ENCODE peak calls at places on chromosomes 4 and X, in eight cellular contexts. T is uterus, M is heart left ventricle, S is lower lobe of right lung, G is left lung, Y is adipocyte, Q is breast epithelium, V is PC-9. U is an unnamed sample. For H3K4me1 and H3K36me3, the result is how much of the 10 kb centered on the place peaks cover.

GRCh38 chrX:74492720-74493201 is 71.5 kb downstream of the SLC16A2 start:
- DNase-seq in G (no peak), V (no peak), M (no peak), T (no peak), S (no peak), Y (no peak), Q (no peak), U (no peak)

GRCh38 chr4:40978548-40978947 is 228.8 kb downstream of the NSUN7 start:
- DNase-seq in V (no peak), M (no peak), Y (no peak), T (no peak), S (no peak), Q (no peak), G (no peak), U (no peak)

GRCh38 chrX:51459125-51459524 is 37.3 kb downstream of the NUDT11 start:
- DNase-seq in Q (no peak), S (no peak), V (no peak), T (no peak), G (no peak), Y (peak), M (no peak), U (no peak)

GRCh38 chr4:25722964-25723363 is 67.3 kb downstream of the SLC34A2 start:
- DNase-seq in M (peak), V (no peak), Y (no peak), S (no peak), G (no peak), Q (no peak), T (no peak), U (no peak)

GRCh38 chrX:13473666-13474516 is 95.5 kb upstream of the EGFL6 start:
- DNase-seq in Y (peak), M (no peak), V (no peak), G (no peak), S (no peak), Q (no peak), T (no peak), U (no peak)

GRCh38 chrX:13816899-13817298 is at the start of gene GPM6B:
- DNase-seq in T (no peak), V (no peak), Q (no peak), S (no peak), G (no peak), M (no peak), Y (no peak), U (no peak)

GRCh38 chr4:185096032-185096653 is 46.9 kb upstream of the SLC25A4 start:
- DNase-seq in T (no peak), Y (peak), V (no peak), S (no peak), Q (no peak), M (no peak), G (no peak), U (no peak)

GRCh38 chr4:70728096-70728495 is 6.3 kb downstream of the RUFY3 start:
- DNase-seq in Q (no peak), S (no peak), V (no peak), G (no peak), M (no peak), T (no peak), Y (no peak), U (no peak)

GRCh38 chr4:127782275-127783025 is at the start of gene HSPA4L:
- DNase-seq in Q (peak), G (peak), T (peak), M (peak), V (peak), Y (peak), S (peak), U (peak)

GRCh38 chrX:750263-750662 is 119.7 kb downstream of the SHOX start:
- DNase-seq in S (no peak), M (no peak), Y (no peak), Q (no peak), G (no peak), T (no peak), V (no peak), U (no peak)

GRCh38 chr4:113256946-113257345 is 207.5 kb downstream of the ANK2 start:
- DNase-seq in G (no peak), S (no peak), T (no peak), M (no peak), V (no peak), Q (no peak), Y (no peak), U (no peak)

GRCh38 chrX:43703211-43703791 is 47.2 kb downstream of the MAOA start:
- DNase-seq in S (no peak), G (no peak), M (no peak), Y (peak), T (no peak), Q (no peak), V (peak), U (peak)

GRCh38 chrX:95427389-95427788 is 1257.3 kb upstream of the DIAPH2 start:
- DNase-seq in T (no peak), G (no peak), M (no peak), V (no peak), S (no peak), Q (no peak), Y (no peak), U (no peak)

GRCh38 chr4:71251266-71251665 is 87.6 kb upstream of the SLC4A4 start:
- DNase-seq in T (no peak), M (no peak), Q (no peak), V (no peak), S (no peak), G (no peak), Y (peak), U (no peak)

GRCh38 chrX:28552322-28552721 is 34.9 kb upstream of the IL1RAPL1 start:
- DNase-seq in M (no peak), T (no peak), Y (no peak), V (no peak), Q (no peak), G (no peak), S (no peak), U (no peak)

GRCh38 chrX:39576081-39576701 is 521.6 kb downstream of the BCOR start:
- DNase-seq in V (no peak), M (no peak), Q (no peak), T (no peak), Y (no peak), G (no peak), S (no peak), U (no peak)

GRCh38 chr4:149997881-149998421 is 80.3 kb upstream of the DCLK2 start:
- DNase-seq in T (no peak), S (no peak), V (no peak), Y (no peak), Q (peak), M (no peak), G (no peak), U (no peak)

GRCh38 chrX:140710710-140711109 is 1.2 kb downstream of the LINC00632 start:
- DNase-seq in T (no peak), M (no peak), Q (no peak), S (no peak), Y (no peak), G (no peak), V (no peak), U (no peak)

GRCh38 chrX:2577844-2578444 is 77.2 kb upstream of the DHRSX start:
- DNase-seq in T (no peak), M (no peak), V (no peak), Q (no peak), S (no peak), Y (peak), G (no peak), U (no peak)

GRCh38 chr4:72568959-72569718 is at the start of gene ADAMTS3:
- DNase-seq in S (peak), M (peak), G (peak), Y (peak), Q (peak), V (no peak), T (peak), U (peak)

GRCh38 chr4:76447326-76447954 is 12.4 kb downstream of the SHROOM3 start:
- DNase-seq in G (no peak), S (no peak), M (no peak), Q (no peak), Y (peak), V (no peak), T (no peak), U (peak)

GRCh38 chr4:76856183-76856969 is 41.6 kb downstream of the SOWAHB start:
- DNase-seq in G (no peak), Q (no peak), M (no peak), T (no peak), V (no peak), S (no peak), Y (peak), U (no peak)

GRCh38 chr4:165678236-165678960 is 194.6 kb upstream of the TLL1 start:
- DNase-seq in T (no peak), S (no peak), M (no peak), Y (no peak), Q (no peak), G (no peak), V (no peak), U (no peak)

GRCh38 chr4:108417923-108418322 is 202.5 kb upstream of the RPL34 start:
- DNase-seq in S (no peak), Q (no peak), T (no peak), M (no peak), V (no peak), Y (no peak), G (no peak), U (no peak)

GRCh38 chrX:11266329-11266830 is 26.8 kb upstream of the AMELX start:
- DNase-seq in Y (no peak), T (no peak), M (no peak), G (no peak), V (no peak), Q (no peak), S (no peak), U (no peak)

GRCh38 chr4:39032218-39033085 is at the start of gene TMEM156:
- DNase-seq in M (no peak), Q (no peak), V (peak), T (no peak), G (no peak), S (no peak), Y (no peak), U (peak)

GRCh38 chr4:13329963-13330362 is 154.2 kb downstream of the RAB28 start:
- DNase-seq in Q (no peak), V (no peak), Y (peak), G (no peak), S (no peak), T (no peak), M (no peak), U (no peak)

GRCh38 chr4:185210102-185210981 is 944 bp downstream of the SNX25 start:
- DNase-seq in Q (no peak), G (no peak), S (peak), Y (peak), M (peak), T (peak), V (peak), U (peak)

GRCh38 chr4:143127621-143128020 is 57.1 kb upstream of the USP38 start:
- DNase-seq in M (no peak), G (no peak), Q (no peak), S (no peak), T (no peak), V (no peak), Y (no peak), U (no peak)

GRCh38 chrX:68989456-68989855 is 160.6 kb downstream of the EFNB1 start:
- DNase-seq in Q (no peak), S (no peak), V (no peak), Y (no peak), G (no peak), T (no peak), M (no peak), U (no peak)

GRCh38 chrX:118569676-118570075 is 74.1 kb downstream of the DOCK11 start:
- DNase-seq in G (no peak), M (no peak), S (no peak), V (no peak), Q (no peak), T (no peak), Y (no peak), U (no peak)

GRCh38 chrX:107721318-107721717 is 54.3 kb downstream of the TSC22D3 start:
- DNase-seq in G (no peak), M (no peak), Q (no peak), S (peak), V (no peak), Y (no peak), T (no peak), U (no peak)

GRCh38 chrX:112043997-112044396 is 38.6 kb downstream of the TRPC5 start:
- DNase-seq in S (no peak), M (no peak), V (peak), Y (peak), G (no peak), T (no peak), Q (no peak), U (no peak)

GRCh38 chrX:134371133-134371532 is 88.8 kb upstream of the HPRT1 start:
- DNase-seq in M (no peak), Q (no peak), T (no peak), V (no peak), G (no peak), Y (no peak), S (no peak), U (no peak)

GRCh38 chrX:134375691-134376090 is 84.3 kb upstream of the HPRT1 start:
- DNase-seq in G (no peak), Q (no peak), M (no peak), V (no peak), S (no peak), T (no peak), Y (no peak), U (no peak)

GRCh38 chrX:134373736-134374135 is 86.2 kb upstream of the HPRT1 start:
- DNase-seq in S (no peak), Q (no peak), V (no peak), G (no peak), Y (peak), T (no peak), M (no peak), U (no peak)

GRCh38 chrX:134374910-134375309 is 85.1 kb upstream of the HPRT1 start:
- DNase-seq in T (no peak), G (no peak), V (no peak), Y (peak), S (no peak), Q (no peak), M (no peak), U (no peak)

GRCh38 chrX:134374294-134374693 is 85.7 kb upstream of the HPRT1 start:
- DNase-seq in Y (peak), S (no peak), G (no peak), T (no peak), M (no peak), Q (no peak), V (no peak), U (peak)
- H3K4me3 ChIP-seq in Y (peak), S (peak), G (peak), T (peak), M (peak), Q (peak), V (peak), U (peak)

DNA sequence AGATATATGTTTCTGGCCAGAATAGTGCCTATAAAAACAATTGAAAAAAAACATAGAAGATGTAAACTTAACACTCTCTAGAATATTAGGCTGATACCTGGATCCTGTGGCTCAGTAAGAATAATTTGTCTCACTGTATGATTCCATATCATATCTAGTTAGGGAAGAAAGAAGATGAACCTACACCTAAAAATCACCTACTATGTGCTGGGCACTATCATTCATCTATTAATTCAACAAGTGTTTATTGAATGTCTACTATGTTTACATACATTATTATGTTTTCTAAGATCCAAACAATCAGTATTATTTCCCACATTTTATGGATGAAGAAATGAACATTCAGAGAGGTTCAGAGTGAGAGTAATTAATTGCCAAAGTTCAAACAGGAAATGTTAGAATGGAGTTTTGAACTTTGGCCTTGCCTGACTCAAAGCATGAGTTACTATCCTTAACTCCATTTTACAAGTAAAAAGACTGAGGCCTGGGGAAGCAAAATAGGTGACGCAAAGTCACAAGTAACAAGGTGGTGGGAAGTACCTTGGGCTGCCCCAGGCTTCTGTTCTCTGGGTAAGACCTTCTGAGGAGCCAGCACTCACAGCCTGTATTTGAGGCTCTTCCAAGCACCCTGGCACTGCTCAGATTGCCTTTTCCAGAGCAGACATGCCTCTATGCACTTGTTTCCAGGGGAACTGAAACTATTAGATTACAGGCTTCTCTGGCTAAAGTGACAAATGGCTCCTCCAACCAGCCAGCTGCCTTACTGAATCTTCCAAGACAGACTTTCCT is 111.1 kb upstream of the ACSL4 start:
- DNase-seq in G (no peak), Q (no peak), M (no peak), T (no peak), S (no peak), Y (no peak), V (no peak), U (no peak)
- H3K4me1 ChIP-seq in G (under half), Q (under half), M (under half), T (under half), S (under half), Y (half or more), V (under half), U (under half)

GRCh38 chr4:5810770-5811430 is 82.0 kb downstream of the CRMP1 start:
- DNase-seq in T (no peak), G (no peak), S (no peak), Q (no peak), M (no peak), Y (no peak), V (no peak), U (no peak)

GRCh38 chr4:5810151-5810550 is 82.7 kb downstream of the CRMP1 start:
- DNase-seq in G (no peak), M (no peak), T (no peak), Y (no peak), V (no peak), Q (no peak), S (no peak), U (no peak)

GRCh38 chr4:5809216-5809776 is 83.6 kb downstream of the CRMP1 start:
- DNase-seq in S (no peak), M (no peak), V (no peak), T (no peak), G (no peak), Q (no peak), Y (no peak), U (no peak)

GRCh38 chr4:5805270-5805669 is 87.6 kb downstream of the CRMP1 start:
- DNase-seq in G (no peak), Q (no peak), T (no peak), Y (no peak), S (no peak), V (no peak), M (no peak), U (no peak)

GRCh38 chr4:5808081-5808741 is 84.7 kb downstream of the CRMP1 start:
- DNase-seq in Q (no peak), M (no peak), V (no peak), S (no peak), G (no peak), Y (no peak), T (no peak), U (no peak)
- H3K36me3 ChIP-seq in Q (under half), M (under half), V (under half), S (half or more), G (under half), Y (half or more), T (under half), U (under half)

GRCh38 chrX:3811331-3812311 is 98.2 kb upstream of the PRKX start:
- DNase-seq in M (no peak), G (no peak), T (no peak), V (peak), Y (peak), Q (no peak), S (no peak), U (no peak)
- H3K4me3 ChIP-seq in M (no peak), G (no peak), T (no peak), V (no peak), Y (no peak), Q (no peak), S (no peak), U (no peak)

GRCh38 chr4:8507251-8507570 is 66.6 kb downstream of the TRMT44 start:
- DNase-seq in S (no peak), Q (no peak), T (peak), Y (no peak), G (no peak), M (no peak), V (no peak), U (no peak)
- H3K4me1 ChIP-seq in S (under half), Q (under half), T (under half), Y (under half), G (under half), M (under half), V (under half), U (under half)

DNA sequence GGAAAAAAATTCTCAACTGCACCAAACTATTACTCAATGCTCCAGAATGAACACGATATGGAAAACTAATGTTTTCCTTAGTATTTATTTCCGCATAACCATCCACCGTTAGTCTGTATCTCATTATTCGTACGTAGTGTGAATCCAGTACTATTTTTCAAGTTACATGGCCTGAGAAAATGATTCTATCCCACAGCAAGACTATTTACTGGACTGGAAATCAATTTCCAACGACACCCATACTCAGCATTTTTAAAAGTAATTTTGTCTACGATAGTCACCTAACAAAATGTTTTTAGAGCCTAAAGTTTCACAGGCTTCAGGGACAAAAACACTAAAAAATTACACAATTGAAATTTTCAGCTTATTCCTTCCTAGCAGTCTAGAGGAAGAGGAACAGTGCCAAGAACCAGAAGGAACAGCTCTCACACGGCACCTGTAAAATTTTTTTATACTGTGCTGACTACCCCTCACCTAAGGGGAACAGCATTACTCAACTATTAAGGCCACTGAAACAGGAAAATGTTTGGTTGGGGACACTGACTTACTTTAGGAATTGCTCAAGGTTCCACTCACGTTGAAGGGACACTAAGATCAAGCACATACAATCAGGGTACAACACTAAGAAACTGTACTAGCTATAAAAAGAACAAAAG is 9.6 kb downstream of the UBE2D3 start:
- DNase-seq in V (no peak), Y (no peak), S (no peak), Q (no peak), G (no peak), M (no peak), T (no peak), U (no peak)
- H3K36me3 ChIP-seq in V (under half), Y (under half), S (under half), Q (under half), G (under half), M (half or more), T (under half), U (half or more)

GRCh38 chr4:109589605-109590004 is 29.6 kb downstream of the MCUB start:
- DNase-seq in Y (no peak), M (no peak), Q (no peak), G (no peak), S (no peak), V (no peak), T (no peak), U (no peak)
- H3K4me3 ChIP-seq in Y (no peak), M (no peak), Q (no peak), G (no peak), S (no peak), V (no peak), T (no peak), U (no peak)

DNA sequence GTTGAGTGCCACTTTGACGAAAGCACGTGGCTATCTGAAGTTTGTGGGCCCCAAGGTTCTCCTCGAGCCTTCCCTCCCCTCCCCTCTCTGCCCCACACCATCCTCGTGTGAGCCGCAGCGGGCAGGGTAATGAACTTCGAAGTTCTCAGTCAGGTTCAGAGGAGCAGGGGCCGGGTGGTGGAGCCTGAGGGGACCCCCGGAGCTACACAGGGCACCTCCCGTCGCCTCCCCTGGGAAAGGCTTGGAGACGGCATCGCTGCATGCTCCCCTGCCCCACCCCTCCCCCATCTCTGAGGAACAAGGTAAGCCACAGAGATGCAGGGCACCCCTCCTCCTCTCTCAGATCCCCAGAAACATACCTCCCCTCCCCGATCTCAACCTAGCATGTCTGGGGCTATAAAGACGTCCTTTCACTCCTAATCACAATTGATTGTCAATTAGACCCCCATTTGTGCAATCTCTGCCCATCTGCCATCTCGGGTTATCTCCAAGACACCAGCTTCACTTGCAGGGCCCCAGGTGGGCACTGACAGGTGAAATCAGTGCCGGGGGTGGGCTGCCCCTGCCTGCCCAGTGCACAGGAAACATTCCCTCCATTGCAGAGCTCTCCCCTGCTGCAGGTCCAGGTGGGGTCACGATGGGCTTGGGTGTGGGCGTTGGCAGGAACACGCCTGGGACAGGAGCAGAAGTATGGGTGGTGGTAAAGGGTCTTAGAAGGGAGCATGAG is 3.0 kb upstream of the NKX1-1 start:
- DNase-seq in G (peak), S (peak), M (no peak), Q (peak), V (no peak), Y (no peak), T (no peak), U (no peak)
- H3K4me1 ChIP-seq in G (under half), S (under half), M (under half), Q (under half), V (under half), Y (under half), T (under half), U (under half)